ENCODE peak calls at places on chromosomes 1 and 21, in four cellular contexts. One of them, this sample, is unnamed.

GRCh38 chr1:39398278-39399010 is 93.0 kb upstream of the BMP8A start:
- DNase-seq in IMR-90: peak
- DNase-seq in H1: no peak
- DNase-seq in H9: peak
- DNase-seq in this sample: peak

GRCh38 chr1:159171688-159172501 is 480 bp downstream of the CADM3 start:
- DNase-seq in H1: peak
- DNase-seq in H9: peak
- DNase-seq in IMR-90: no peak
- DNase-seq in this sample: peak

GRCh38 chr1:12345350-12346217 is 115.8 kb downstream of the VPS13D start:
- DNase-seq in H9: no peak
- DNase-seq in H1: no peak
- DNase-seq in IMR-90: no peak
- DNase-seq in this sample: no peak

GRCh38 chr1:153597206-153597605 is 15.7 kb downstream of the S100A16 start:
- DNase-seq in H9: no peak
- DNase-seq in H1: no peak
- DNase-seq in IMR-90: peak
- DNase-seq in this sample: no peak

GRCh38 chr21:24375201-24375600 is 1232.1 kb downstream of the MRPL39 start:
- DNase-seq in H1: peak
- DNase-seq in H9: peak
- DNase-seq in IMR-90: no peak
- DNase-seq in this sample: peak

GRCh38 chr21:44706706-44707615 is 4.4 kb downstream of the TSPEAR start:
- DNase-seq in H1: peak
- DNase-seq in H9: no peak
- DNase-seq in IMR-90: no peak
- DNase-seq in this sample: no peak

GRCh38 chr1:22508329-22508728 is 55.0 kb upstream of the EPHA8 start:
- DNase-seq in H9: no peak
- DNase-seq in H1: no peak
- DNase-seq in IMR-90: peak
- DNase-seq in this sample: no peak

GRCh38 chr1:202240956-202241355 is 47.4 kb downstream of the LGR6 start:
- DNase-seq in H9: peak
- DNase-seq in IMR-90: no peak
- DNase-seq in H1: peak
- DNase-seq in this sample: no peak

GRCh38 chr1:218874801-218875400 is 298.8 kb upstream of the LYPLAL1 start:
- DNase-seq in H1: no peak
- DNase-seq in H9: no peak
- DNase-seq in IMR-90: no peak
- DNase-seq in this sample: no peak

GRCh38 chr21:27805696-27806095 is 838.8 kb upstream of the ADAMTS5 start:
- DNase-seq in H9: no peak
- DNase-seq in IMR-90: no peak
- DNase-seq in H1: no peak
- DNase-seq in this sample: no peak

GRCh38 chr1:113538225-113538624 is 147.9 kb downstream of the MAGI3 start:
- DNase-seq in H1: no peak
- DNase-seq in H9: no peak
- DNase-seq in IMR-90: no peak
- DNase-seq in this sample: no peak

GRCh38 chr21:40049031-40049958 is 182.1 kb downstream of the PCP4 start:
- DNase-seq in H1: no peak
- DNase-seq in H9: no peak
- DNase-seq in IMR-90: peak
- DNase-seq in this sample: no peak

GRCh38 chr1:93708734-93709481 is 27.3 kb upstream of the BCAR3 start:
- DNase-seq in IMR-90: peak
- DNase-seq in H1: no peak
- DNase-seq in H9: no peak
- DNase-seq in this sample: peak

GRCh38 chr1:244050835-244051444 is at the start of gene ZBTB18:
- DNase-seq in H1: no peak
- DNase-seq in IMR-90: peak
- DNase-seq in H9: no peak
- DNase-seq in this sample: peak

GRCh38 chr21:43740497-43741156 is 21.7 kb downstream of the PDXK start:
- DNase-seq in IMR-90: no peak
- DNase-seq in H9: peak
- DNase-seq in H1: peak
- DNase-seq in this sample: peak

GRCh38 chr1:48405400-48405799 is 66.6 kb downstream of the SPATA6 start:
- DNase-seq in IMR-90: peak
- DNase-seq in H9: no peak
- DNase-seq in H1: no peak
- DNase-seq in this sample: no peak

GRCh38 chr1:162416909-162417308 is 5.0 kb upstream of the SH2D1B start:
- DNase-seq in H9: no peak
- DNase-seq in IMR-90: no peak
- DNase-seq in H1: no peak
- DNase-seq in this sample: no peak

GRCh38 chr1:20717452-20718342 is at the start of gene KIF17:
- DNase-seq in IMR-90: peak
- DNase-seq in H1: peak
- DNase-seq in H9: peak
- DNase-seq in this sample: peak

GRCh38 chr1:162873671-162874666 is 13.0 kb upstream of the CCDC190 start:
- DNase-seq in IMR-90: peak
- DNase-seq in H9: no peak
- DNase-seq in H1: no peak
- DNase-seq in this sample: no peak

GRCh38 chr1:111958075-111958474 is 31.4 kb downstream of the KCND3 start:
- DNase-seq in H1: no peak
- DNase-seq in H9: no peak
- DNase-seq in IMR-90: no peak
- DNase-seq in this sample: no peak

GRCh38 chr1:73577206-73577605 is 620.8 kb downstream of the LRRIQ3 start:
- DNase-seq in IMR-90: no peak
- DNase-seq in H1: no peak
- DNase-seq in H9: no peak
- DNase-seq in this sample: no peak

GRCh38 chr1:166597516-166597915 is 241.8 kb upstream of the POGK start:
- DNase-seq in H1: no peak
- DNase-seq in H9: no peak
- DNase-seq in IMR-90: no peak
- DNase-seq in this sample: no peak

GRCh38 chr1:237042467-237042891 is 495 bp downstream of the RYR2 start:
- DNase-seq in H9: no peak
- DNase-seq in IMR-90: no peak
- DNase-seq in H1: peak
- DNase-seq in this sample: no peak

GRCh38 chr1:116694524-116694923 is 27.0 kb upstream of the IGSF3 start:
- DNase-seq in IMR-90: no peak
- DNase-seq in H1: no peak
- DNase-seq in H9: no peak
- DNase-seq in this sample: no peak

GRCh38 chr21:46438241-46438640 is 20.4 kb upstream of the DIP2A start:
- DNase-seq in H1: no peak
- DNase-seq in IMR-90: no peak
- DNase-seq in H9: no peak
- DNase-seq in this sample: no peak

GRCh38 chr1:226004396-226004795 is 5.3 kb upstream of the SDE2 start:
- DNase-seq in H1: no peak
- DNase-seq in IMR-90: no peak
- DNase-seq in H9: no peak
- DNase-seq in this sample: no peak

GRCh38 chr1:76864383-76864782 is 2.9 kb upstream of the ST6GALNAC5 start:
- DNase-seq in H1: no peak
- DNase-seq in H9: no peak
- DNase-seq in IMR-90: peak
- DNase-seq in this sample: peak

GRCh38 chr1:113207019-113207418 is 134.0 kb downstream of the LRIG2 start:
- DNase-seq in H9: no peak
- DNase-seq in H1: no peak
- DNase-seq in IMR-90: no peak
- DNase-seq in this sample: peak

GRCh38 chr1:178119623-178120022 is 25.7 kb downstream of the RASAL2 start:
- DNase-seq in IMR-90: no peak
- DNase-seq in H1: no peak
- DNase-seq in H9: no peak
- DNase-seq in this sample: no peak

GRCh38 chr1:9389969-9390368 is 97.3 kb downstream of the SPSB1 start:
- DNase-seq in H1: no peak
- DNase-seq in IMR-90: no peak
- DNase-seq in H9: no peak
- DNase-seq in this sample: no peak

GRCh38 chr1:241658081-241658793 is 6.2 kb downstream of the WDR64 start:
- DNase-seq in IMR-90: no peak
- DNase-seq in H1: no peak
- DNase-seq in H9: no peak
- DNase-seq in this sample: no peak

GRCh38 chr1:43058056-43058455 is 99.4 kb upstream of the SLC2A1 start:
- DNase-seq in H9: no peak
- DNase-seq in IMR-90: no peak
- DNase-seq in H1: no peak
- DNase-seq in this sample: no peak

GRCh38 chr1:43059640-43060574 is 101.2 kb upstream of the SLC2A1 start:
- DNase-seq in H9: no peak
- DNase-seq in H1: no peak
- DNase-seq in IMR-90: peak
- DNase-seq in this sample: no peak

GRCh38 chr1:43057567-43057966 is 98.9 kb upstream of the SLC2A1 start:
- DNase-seq in H1: no peak
- DNase-seq in IMR-90: no peak
- DNase-seq in H9: no peak
- DNase-seq in this sample: no peak

GRCh38 chr1:43056981-43057391 is 98.3 kb upstream of the SLC2A1 start:
- DNase-seq in H1: no peak
- DNase-seq in H9: no peak
- DNase-seq in IMR-90: peak
- DNase-seq in this sample: no peak

DNA sequence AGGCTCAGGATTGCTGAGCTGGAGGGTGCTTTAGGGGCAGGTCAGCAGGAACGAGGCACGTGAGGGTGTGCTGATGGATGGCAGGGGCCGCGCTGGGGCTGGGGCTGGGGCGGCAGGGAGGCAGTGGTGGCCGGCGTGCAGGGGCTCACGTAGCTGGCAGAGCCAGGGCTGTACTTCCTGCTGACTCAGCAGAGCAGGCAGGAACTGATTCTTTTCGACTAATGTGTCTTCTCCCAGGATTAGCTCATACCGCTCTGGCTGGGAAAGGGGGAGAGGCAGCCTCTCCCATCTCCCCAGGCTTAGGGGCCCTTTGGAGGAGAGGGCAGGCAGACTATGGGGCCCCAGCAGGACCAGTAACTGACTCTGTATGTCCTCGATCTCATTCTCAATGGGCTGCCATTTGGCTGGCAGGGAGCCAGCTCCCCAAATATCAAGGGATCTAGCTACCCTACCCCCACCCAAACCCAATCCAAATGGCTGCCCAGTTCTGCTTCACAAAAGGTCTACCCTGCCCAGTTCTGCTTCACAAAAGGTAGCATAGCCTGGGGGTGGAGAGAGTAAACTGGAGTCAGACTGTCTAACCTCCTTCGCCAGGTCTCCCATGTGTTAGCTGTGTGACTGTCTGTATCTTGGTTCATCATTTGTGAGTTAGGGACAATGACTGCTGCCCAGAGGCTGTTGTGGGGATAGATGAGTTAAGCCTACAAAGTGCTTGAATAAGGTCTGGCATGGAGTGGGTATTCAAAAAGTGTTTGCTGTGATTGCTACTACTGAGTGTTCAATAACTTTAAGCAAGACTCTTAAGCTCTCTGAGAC is 100.1 kb upstream of the SLC2A1 start:
- DNase-seq in H1: no peak
- DNase-seq in H9: peak
- DNase-seq in IMR-90: peak
- DNase-seq in this sample: no peak
- H2BK15ac ChIP-seq in H1: no peak
- H2BK15ac ChIP-seq in H9: no peak
- H2BK15ac ChIP-seq in IMR-90: peak
- H2BK15ac ChIP-seq in this sample: no peak

GRCh38 chr1:54464477-54465146 is 58.4 kb upstream of the SSBP3 start:
- DNase-seq in H1: peak
- DNase-seq in H9: peak
- DNase-seq in IMR-90: peak
- DNase-seq in this sample: peak

GRCh38 chr1:54462597-54463258 is 56.5 kb upstream of the SSBP3 start:
- DNase-seq in H9: no peak
- DNase-seq in H1: no peak
- DNase-seq in IMR-90: no peak
- DNase-seq in this sample: no peak

GRCh38 chr1:54461731-54462596 is 55.8 kb upstream of the SSBP3 start:
- DNase-seq in H1: no peak
- DNase-seq in IMR-90: no peak
- DNase-seq in H9: no peak
- DNase-seq in this sample: no peak

GRCh38 chr1:54464031-54464476 is 57.9 kb upstream of the SSBP3 start:
- DNase-seq in H1: no peak
- DNase-seq in H9: no peak
- DNase-seq in IMR-90: no peak
- DNase-seq in this sample: no peak

DNA sequence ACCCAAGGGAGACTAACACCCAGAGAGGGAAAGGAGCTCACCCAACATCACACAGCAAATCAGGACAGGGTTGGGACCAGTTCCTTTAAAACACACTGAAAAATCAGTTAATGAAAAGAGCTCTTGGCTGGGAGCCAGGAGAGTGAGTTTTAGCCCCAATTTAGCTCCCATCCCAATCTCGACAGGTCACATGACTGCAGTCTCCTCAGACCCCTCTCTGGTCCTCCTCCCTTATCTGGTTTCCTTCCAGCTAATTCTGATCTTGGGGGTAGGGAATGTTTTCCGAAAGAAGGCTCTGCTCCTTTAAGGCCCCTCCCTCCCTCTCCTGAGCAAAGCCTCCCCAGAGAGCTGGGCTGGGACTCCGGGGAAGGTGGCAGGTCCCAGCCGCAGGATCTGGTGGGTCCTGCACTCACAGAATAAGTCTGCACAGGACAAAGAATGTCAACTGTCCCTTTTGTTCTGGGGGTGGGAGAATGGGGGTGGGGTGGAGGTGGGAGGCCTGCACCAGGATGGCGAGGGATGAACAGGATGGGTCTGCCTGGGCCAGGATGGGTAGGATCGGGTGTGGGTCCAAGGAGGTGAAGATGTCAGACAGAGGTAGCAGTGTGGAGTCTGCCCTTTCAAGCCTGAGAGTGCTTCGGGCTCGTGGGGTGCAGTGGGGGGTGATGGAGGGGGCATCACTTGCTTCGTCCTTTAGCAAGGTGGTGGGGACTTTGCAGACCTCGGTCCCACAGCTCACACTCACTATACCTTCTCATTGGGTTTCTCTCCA is 57.3 kb upstream of the SSBP3 start:
- DNase-seq in H1: no peak
- DNase-seq in H9: no peak
- DNase-seq in IMR-90: no peak
- DNase-seq in this sample: no peak
- H2BK120ac ChIP-seq in H1: peak
- H2BK120ac ChIP-seq in H9: no peak
- H2BK120ac ChIP-seq in IMR-90: no peak
- H2BK120ac ChIP-seq in this sample: peak

GRCh38 chr1:164950453-164951052 is 391.6 kb downstream of the PBX1 start:
- DNase-seq in H1: no peak
- DNase-seq in IMR-90: no peak
- DNase-seq in H9: no peak
- DNase-seq in this sample: no peak
- H4K5ac ChIP-seq in H1: no peak
- H4K5ac ChIP-seq in IMR-90: no peak
- H4K5ac ChIP-seq in H9: no peak
- H4K5ac ChIP-seq in this sample: no peak

GRCh38 chr1:234373064-234373937 is at the start of gene COA6:
- DNase-seq in IMR-90: peak
- DNase-seq in H9: peak
- DNase-seq in H1: peak
- DNase-seq in this sample: peak
- H2BK15ac ChIP-seq in IMR-90: peak
- H2BK15ac ChIP-seq in H9: no peak
- H2BK15ac ChIP-seq in H1: no peak
- H2BK15ac ChIP-seq in this sample: no peak

This sample was measured in mesendoderm.